ENCODE peak calls at places on chromosomes 13 and 19, in eight cellular contexts. R, Y, A, I, C, X, T and Q are unnamed samples.

GRCh38 chr13:99383946-99384345 is 76.7 kb upstream of the GPR183 start:
- DNase-seq in R (no peak), Y (no peak), A (no peak), I (no peak), C (no peak), X (no peak), T (no peak), Q (no peak)

GRCh38 chr19:56692496-56692895 is 20.9 kb upstream of the ZNF835 start:
- DNase-seq in R (no peak), Y (no peak), A (no peak), I (no peak), C (peak), X (no peak), T (peak), Q (no peak)

GRCh38 chr19:42461700-42462324 is 19.1 kb upstream of the CXCL17 start:
- DNase-seq in R (no peak), Y (no peak), A (no peak), I (no peak), C (peak), X (no peak), T (no peak), Q (no peak)

GRCh38 chr19:14571695-14572490 is at the start of gene NDUFB7:
- DNase-seq in R (peak), Y (peak), A (peak), I (peak), C (peak), X (peak), T (peak), Q (peak)

GRCh38 chr19:57171551-57172081 is 4.3 kb upstream of the DUXA start:
- DNase-seq in R (no peak), Y (peak), A (peak), I (no peak), C (peak), X (peak), T (peak), Q (no peak)

GRCh38 chr13:51246411-51247298 is 24.5 kb downstream of the FAM124A start:
- DNase-seq in R (no peak), Y (no peak), A (no peak), I (no peak), C (peak), X (no peak), T (peak), Q (no peak)

GRCh38 chr19:28607066-28607583 is 605.8 kb downstream of the UQCRFS1 start:
- DNase-seq in R (no peak), Y (no peak), A (no peak), I (no peak), C (no peak), X (no peak), T (no peak), Q (no peak)

GRCh38 chr13:35700661-35701060 is 224.2 kb upstream of the MAB21L1 start:
- DNase-seq in R (no peak), Y (peak), A (no peak), I (no peak), C (no peak), X (peak), T (no peak), Q (no peak)

GRCh38 chr13:42615691-42616090 is 41.7 kb downstream of the TNFSF11 start:
- DNase-seq in R (no peak), Y (peak), A (peak), I (no peak), C (no peak), X (no peak), T (peak), Q (peak)

GRCh38 chr13:76516013-76516412 is 370.2 kb downstream of the KCTD12 start:
- DNase-seq in R (no peak), Y (peak), A (peak), I (no peak), C (no peak), X (peak), T (peak), Q (peak)

GRCh38 chr13:59444210-59444857 is 719.4 kb downstream of the DIAPH3 start:
- DNase-seq in R (no peak), Y (no peak), A (no peak), I (no peak), C (no peak), X (no peak), T (no peak), Q (no peak)